ENCODE peak calls at places on chromosome 10, in ten cellular contexts. E is aorta; I is T-helper 1 cell; Q is fibroblast of mammary gland; T is T-helper 2 cell; Y is stimulated activated CD4-positive, alpha-beta T cell treated with anti-CD3 and anti-CD28 coated beads, Interleukin-1b, Interleukin-23, amount 100 ng/mL, for 24 hours; S is EH; C is AG04450; G is ACHN; K is GF-D8. L is an unnamed sample.
A peak's percentile ranks its signal among the peaks of the same experiment; 100 is the strongest.

GRCh38 chr10:18094793-18095192 is 45.4 kb upstream of the CACNB2 start:
- DNase-seq in E (no peak), I (no peak), Q (no peak), T (no peak), Y (no peak), S (no peak), C (no peak), G (no peak), K (no peak), L (no peak)

GRCh38 chr10:3494131-3494878 is 290.7 kb downstream of the KLF6 start:
- DNase-seq in E (no peak), I (no peak), Q (peak; percentile 32), T (no peak), Y (no peak), S (peak; percentile 17), C (no peak), G (no peak), K (no peak), L (no peak)

GRCh38 chr10:10131984-10132383 is 885.7 kb upstream of the CELF2 start:
- DNase-seq in E (no peak), I (no peak), Q (peak; percentile 29), T (no peak), Y (no peak), S (no peak), C (no peak), G (no peak), K (no peak), L (no peak)

GRCh38 chr10:132471125-132471451 is 66.5 kb upstream of the INPP5A start:
- DNase-seq in E (peak; percentile 16), I (no peak), Q (no peak), T (no peak), Y (no peak), S (no peak), C (no peak), G (no peak), K (no peak), L (no peak)

GRCh38 chr10:43263551-43264323 is 3.1 kb downstream of the RASGEF1A start:
- DNase-seq in E (no peak), I (no peak), Q (no peak), T (no peak), Y (no peak), S (no peak), C (no peak), G (peak; percentile 31), K (no peak), L (no peak)

GRCh38 chr10:5855979-5856700 is 33.6 kb downstream of the ANKRD16 start:
- DNase-seq in E (no peak), I (no peak), Q (no peak), T (no peak), Y (no peak), S (no peak), C (no peak), G (no peak), K (no peak), L (no peak)

GRCh38 chr10:132684164-132684891 is 101.6 kb downstream of the NKX6-2 start:
- DNase-seq in E (peak; percentile 44), I (no peak), Q (peak; percentile 54), T (no peak), Y (no peak), S (peak; percentile 74), C (no peak), G (peak; percentile 25), K (no peak), L (no peak)

GRCh38 chr10:131848741-131849590 is 51.8 kb upstream of the PPP2R2D start:
- DNase-seq in E (peak; percentile 28), I (no peak), Q (no peak), T (no peak), Y (no peak), S (no peak), C (no peak), G (no peak), K (no peak), L (no peak)

GRCh38 chr10:77869626-77870420 is 56.7 kb downstream of the DLG5 start:
- DNase-seq in E (no peak), I (no peak), Q (peak; percentile 81), T (no peak), Y (no peak), S (peak; percentile 51), C (no peak), G (no peak), K (no peak), L (no peak)

GRCh38 chr10:123870260-123870659 is 21.3 kb downstream of the CPXM2 start:
- DNase-seq in E (no peak), I (no peak), Q (no peak), T (no peak), Y (no peak), S (no peak), C (no peak), G (peak; percentile 84), K (no peak), L (no peak)

GRCh38 chr10:48554246-48554645 is 50.6 kb downstream of the ARHGAP22 start:
- DNase-seq in E (no peak), I (no peak), Q (no peak), T (no peak), Y (no peak), S (no peak), C (no peak), G (no peak), K (no peak), L (no peak)

GRCh38 chr10:70034252-70034651 is 18.4 kb upstream of the MACROH2A2 start:
- DNase-seq in E (no peak), I (no peak), Q (no peak), T (no peak), Y (no peak), S (peak; percentile 2), C (no peak), G (no peak), K (no peak), L (no peak)

GRCh38 chr10:4561301-4561700 is 264.7 kb upstream of the AKR1E2 start:
- DNase-seq in E (no peak), I (no peak), Q (no peak), T (no peak), Y (no peak), S (no peak), C (no peak), G (no peak), K (no peak), L (no peak)

GRCh38 chr10:110918633-110919348 is at the start of gene BBIP1:
- DNase-seq in E (no peak), I (no peak), Q (peak; percentile 100), T (no peak), Y (no peak), S (peak; percentile 100), C (peak; percentile 99), G (peak; percentile 100), K (peak; percentile 99), L (peak; percentile 99)

GRCh38 chr10:61897671-61898434 is 3.6 kb upstream of the ARID5B start:
- DNase-seq in E (peak; percentile 57), I (no peak), Q (peak; percentile 57), T (no peak), Y (no peak), S (peak; percentile 58), C (no peak), G (no peak), K (no peak), L (peak; percentile 14)

GRCh38 chr10:61779950-61780659 is 117.4 kb downstream of the CABCOCO1 start:
- DNase-seq in E (peak; percentile 89), I (no peak), Q (peak; percentile 73), T (no peak), Y (no peak), S (peak; percentile 93), C (no peak), G (peak; percentile 65), K (no peak), L (peak; percentile 14)

GRCh38 chr10:115004236-115004862 is 66.4 kb downstream of the TRUB1 start:
- DNase-seq in E (no peak), I (no peak), Q (no peak), T (no peak), Y (no peak), S (no peak), C (no peak), G (no peak), K (no peak), L (no peak)

GRCh38 chr10:112914288-112914952 is 35.6 kb upstream of the TCF7L2 start:
- DNase-seq in E (no peak), I (no peak), Q (peak; percentile 74), T (no peak), Y (no peak), S (no peak), C (no peak), G (no peak), K (no peak), L (no peak)

GRCh38 chr10:69278446-69278963 is at the start of gene HK1:
- DNase-seq in E (peak; percentile 64), I (no peak), Q (peak; percentile 14), T (no peak), Y (no peak), S (peak; percentile 36), C (no peak), G (no peak), K (no peak), L (no peak)

GRCh38 chr10:29379208-29379607 is 90.3 kb downstream of the LYZL1 start:
- DNase-seq in E (no peak), I (no peak), Q (no peak), T (no peak), Y (no peak), S (no peak), C (no peak), G (no peak), K (no peak), L (no peak)

GRCh38 chr10:70234668-70235447 is 1.6 kb upstream of the PPA1 start:
- DNase-seq in E (no peak), I (no peak), Q (peak; percentile 97), T (no peak), Y (no peak), S (peak; percentile 77), C (peak; percentile 30), G (no peak), K (no peak), L (no peak)

GRCh38 chr10:86523348-86523747 is 1.8 kb upstream of the WAPL start:
- DNase-seq in E (no peak), I (no peak), Q (peak; percentile 51), T (no peak), Y (no peak), S (peak; percentile 49), C (no peak), G (no peak), K (no peak), L (no peak)

GRCh38 chr10:128254486-128254885 is 128.3 kb upstream of the MKI67 start:
- DNase-seq in E (no peak), I (no peak), Q (peak; percentile 58), T (no peak), Y (no peak), S (no peak), C (no peak), G (no peak), K (no peak), L (no peak)

L was measured in LoVo.